ENCODE peak calls at places on chromosomes 13 and 19, in ten cellular contexts. M is AG10803; S is CD8-positive, alpha-beta memory T cell; D is activated CD4-positive, alpha-beta T cell treated with anti-CD3 and anti-CD28 coated beads for 48 hours; T is hippocampal formation; R is left ventricle myocardium inferior; G is stimulated activated CD8-positive, alpha-beta memory T cell treated with anti-CD3 and anti-CD28 coated beads, Interleukin-4, amount 100 ng/mL, for 1 hour; H is NCI-H146; A is SW480; J is NB4. Y is an unnamed sample.

GRCh38 chr13:112177459-112177858 is 110.5 kb downstream of the SOX1 start:
- DNase-seq in H (no peak), R (no peak), D (no peak), T (no peak), A (no peak), G (no peak), M (no peak), J (no peak), S (no peak), Y (no peak)

GRCh38 chr13:110308377-110309158 is 1.5 kb downstream of the COL4A2 start:
- DNase-seq in A (no peak), G (no peak), H (no peak), J (no peak), M (peak), D (no peak), S (no peak), R (no peak), T (no peak), Y (peak)

GRCh38 chr13:92547256-92547655 is 679.4 kb upstream of the GPC6 start:
- DNase-seq in A (no peak), R (no peak), H (no peak), G (no peak), D (no peak), S (no peak), T (no peak), M (no peak), J (no peak), Y (peak)

GRCh38 chr13:99136427-99136954 is 64.2 kb upstream of the UBAC2 start:
- DNase-seq in R (no peak), S (no peak), T (no peak), D (no peak), G (no peak), A (no peak), H (no peak), M (no peak), J (no peak), Y (no peak)

GRCh38 chr19:13212759-13213330 is 62.6 kb downstream of the IER2 start:
- DNase-seq in S (peak), A (peak), T (no peak), R (peak), H (peak), G (peak), M (peak), D (peak), J (peak), Y (peak)

GRCh38 chr13:42680748-42681147 is 100.6 kb upstream of the FAM216B start:
- DNase-seq in R (no peak), M (no peak), J (peak), A (no peak), G (no peak), H (no peak), T (no peak), S (no peak), D (no peak), Y (no peak)

GRCh38 chr13:47549219-47549752 is 451.8 kb downstream of the SUCLA2 start:
- DNase-seq in D (no peak), J (no peak), R (no peak), M (peak), T (no peak), H (no peak), S (no peak), G (no peak), A (no peak), Y (no peak)

GRCh38 chr13:30998548-30999140 is 66.2 kb downstream of the TEX26 start:
- DNase-seq in M (peak), R (no peak), A (no peak), D (no peak), H (no peak), S (no peak), T (peak), J (no peak), G (no peak), Y (peak)

GRCh38 chr19:50798116-50798942 is 8.1 kb downstream of the ACP4 start:
- DNase-seq in G (no peak), S (no peak), J (peak), A (no peak), T (no peak), H (no peak), R (no peak), D (no peak), M (no peak), Y (no peak)

GRCh38 chr13:43127827-43128226 is 104.4 kb downstream of the DNAJC15 start:
- DNase-seq in D (no peak), M (no peak), G (no peak), J (no peak), S (no peak), R (no peak), A (no peak), T (no peak), H (no peak), Y (no peak)

GRCh38 chr13:93736111-93736510 is 509.5 kb downstream of the GPC6 start:
- DNase-seq in T (no peak), R (no peak), A (no peak), H (no peak), S (no peak), G (no peak), J (no peak), D (no peak), M (peak), Y (no peak)

GRCh38 chr13:111667757-111668156 is 347.3 kb downstream of the TEX29 start:
- DNase-seq in M (no peak), A (no peak), H (no peak), D (no peak), J (no peak), G (no peak), S (no peak), R (no peak), T (no peak), Y (no peak)

GRCh38 chr13:114118763-114119123 is 13.7 kb downstream of the RASA3 start:
- DNase-seq in H (no peak), S (no peak), A (peak), G (no peak), J (no peak), D (no peak), T (no peak), M (peak), R (no peak), Y (peak)

GRCh38 chr13:112963641-112964040 is 5.4 kb upstream of the MCF2L start:
- DNase-seq in A (no peak), T (no peak), R (no peak), S (no peak), H (no peak), D (no peak), J (no peak), G (no peak), M (no peak), Y (no peak)

GRCh38 chr13:35530147-35530546 is 53.7 kb upstream of the MAB21L1 start:
- DNase-seq in G (no peak), S (no peak), D (no peak), H (peak), T (no peak), J (no peak), A (no peak), R (peak), M (no peak), Y (no peak)

Y was measured in lung microvascular endothelial cell.